ENCODE peak calls at places on chromosomes 13 and 19, in nine cellular contexts. M is SK-N-SH, X is astrocyte of the cerebellum, T is choroid plexus epithelial cell, F is AG04450, Q is fibroblast of mammary gland, J is ovary, R is neural progenitor cell, K is ascending aorta. I is an unnamed sample.

GRCh38 chr19:50327013-50327412 is 2.2 kb downstream of the KCNC3 start:
- DNase-seq in X (no peak), K (no peak), M (no peak), T (no peak), Q (no peak), J (no peak), R (no peak), F (no peak), I (no peak)

GRCh38 chr19:45404557-45405434 is at the start of gene PPP1R13L:
- DNase-seq in R (peak), T (peak), K (peak), M (peak), F (no peak), J (peak), X (peak), Q (peak), I (peak)

GRCh38 chr19:9935409-9936062 is 779 bp downstream of the OLFM2 start:
- DNase-seq in M (peak), J (no peak), X (no peak), K (no peak), T (no peak), Q (no peak), R (peak), F (no peak), I (no peak)

GRCh38 chr19:51158474-51159129 is 16.5 kb downstream of the SIGLEC7 start:
- DNase-seq in R (peak), K (peak), F (no peak), J (no peak), M (peak), Q (peak), T (peak), X (no peak), I (no peak)

GRCh38 chr19:39155114-39155700 is 29.6 kb downstream of the PAK4 start:
- DNase-seq in K (no peak), T (no peak), Q (no peak), R (no peak), M (no peak), X (no peak), F (no peak), J (no peak), I (no peak)

GRCh38 chr19:20162821-20163220 is 4.2 kb upstream of the ZNF486 start:
- DNase-seq in M (no peak), F (no peak), T (no peak), R (no peak), Q (no peak), J (no peak), K (no peak), X (no peak), I (no peak)

GRCh38 chr19:53612762-53613526 is 18.9 kb upstream of the DPRX start:
- DNase-seq in K (no peak), J (no peak), R (peak), X (no peak), Q (no peak), M (no peak), T (no peak), F (no peak), I (no peak)

GRCh38 chr19:54188224-54188871 is 1.0 kb downstream of the MBOAT7 start:
- DNase-seq in F (no peak), T (peak), M (no peak), Q (peak), R (peak), X (no peak), J (no peak), K (no peak), I (no peak)

GRCh38 chr19:531753-532571 is at the start of gene CDC34:
- DNase-seq in F (no peak), M (peak), Q (no peak), T (no peak), J (no peak), X (no peak), R (peak), K (no peak), I (no peak)

GRCh38 chr19:38250821-38251563 is 5.2 kb downstream of the PPP1R14A start:
- DNase-seq in J (peak), K (peak), F (no peak), T (no peak), Q (no peak), R (no peak), X (no peak), M (no peak), I (no peak)

GRCh38 chr13:24180743-24181384 is 20.3 kb downstream of the SPATA13 start:
- DNase-seq in Q (peak), K (no peak), J (no peak), T (peak), X (no peak), R (no peak), F (no peak), M (no peak), I (no peak)

GRCh38 chr19:7497292-7497691 is 8.5 kb upstream of the PEX11G start:
- DNase-seq in K (no peak), Q (no peak), R (peak), M (no peak), F (no peak), T (peak), J (no peak), X (no peak), I (no peak)

GRCh38 chr13:56615572-56615971 is 525.1 kb upstream of the PRR20A start:
- DNase-seq in J (no peak), Q (no peak), R (no peak), T (no peak), M (no peak), K (no peak), X (no peak), F (no peak), I (no peak)

GRCh38 chr19:38759590-38760003 is 13.7 kb downstream of the LGALS7 start:
- DNase-seq in K (no peak), M (no peak), X (no peak), Q (peak), R (no peak), F (no peak), J (no peak), T (no peak), I (peak)

GRCh38 chr13:29304148-29304547 is 291.3 kb downstream of the SLC7A1 start:
- DNase-seq in X (no peak), K (no peak), F (no peak), R (no peak), Q (no peak), T (no peak), J (no peak), M (no peak), I (no peak)

GRCh38 chr19:40719414-40719894 is 2.5 kb downstream of the ITPKC start:
- DNase-seq in R (no peak), M (no peak), X (no peak), Q (peak), J (no peak), T (no peak), F (no peak), K (no peak), I (no peak)

GRCh38 chr13:98307744-98308524 is 130.9 kb upstream of the RNF113B start:
- DNase-seq in X (no peak), Q (peak), R (no peak), K (no peak), M (no peak), J (peak), F (no peak), T (peak), I (no peak)

GRCh38 chr13:27182844-27183497 is 11.4 kb upstream of the USP12 start:
- DNase-seq in X (peak), Q (peak), R (no peak), F (no peak), J (no peak), K (peak), M (no peak), T (peak), I (peak)

GRCh38 chr19:8569066-8569761 is 8.0 kb downstream of the MYO1F start:
- DNase-seq in J (no peak), M (no peak), R (no peak), T (peak), Q (peak), X (peak), K (peak), F (peak), I (peak)

GRCh38 chr19:55549500-55550320 is 4.4 kb upstream of the SBK3 start:
- DNase-seq in M (no peak), Q (peak), J (no peak), T (peak), F (peak), X (peak), K (peak), R (peak), I (peak)
- H3K4me3 ChIP-seq in M (no peak), Q (no peak), J (no peak), T (peak), F (peak), X (peak), K (peak), R (peak), I (peak)

DNA sequence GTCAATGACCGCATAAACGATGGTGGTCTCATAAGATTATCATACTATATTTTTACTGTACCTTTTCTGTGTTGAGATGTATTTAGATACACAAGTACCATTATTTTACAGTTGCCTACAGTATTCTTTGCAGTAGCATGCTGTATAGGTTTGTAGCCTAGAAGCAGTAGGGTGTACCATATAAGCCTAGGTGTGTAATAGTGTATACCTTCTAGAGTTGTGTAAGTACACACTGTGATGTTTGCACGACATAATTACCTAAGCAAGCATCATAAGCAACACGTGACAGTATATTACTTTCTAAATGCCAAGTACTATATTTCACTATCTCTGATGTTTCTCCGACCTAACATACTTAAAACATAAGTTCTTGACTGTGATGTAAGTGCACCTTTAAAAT is 2.7 kb downstream of the LPAR6 start:
- DNase-seq in J (no peak), R (no peak), Q (no peak), K (no peak), M (no peak), T (no peak), X (no peak), F (no peak), I (no peak)
- H3K4me3 ChIP-seq in J (peak), R (no peak), Q (peak), K (peak), M (no peak), T (peak), X (peak), F (peak), I (peak)

GRCh38 chr13:93758575-93758974 is 532.0 kb downstream of the GPC6 start:
- DNase-seq in R (no peak), J (no peak), K (no peak), M (no peak), F (no peak), T (peak), Q (peak), X (no peak), I (peak)
- H3K4me3 ChIP-seq in R (no peak), J (no peak), K (no peak), M (no peak), F (no peak), T (no peak), Q (no peak), X (no peak), I (no peak)

GRCh38 chr19:13887039-13887438 is 10.1 kb downstream of the NANOS3 start:
- DNase-seq in J (no peak), Q (no peak), K (no peak), T (no peak), X (no peak), M (no peak), R (no peak), F (no peak), I (no peak)
- H3K4me3 ChIP-seq in J (no peak), Q (no peak), K (no peak), T (no peak), X (no peak), M (no peak), R (no peak), F (no peak), I (no peak)

DNA sequence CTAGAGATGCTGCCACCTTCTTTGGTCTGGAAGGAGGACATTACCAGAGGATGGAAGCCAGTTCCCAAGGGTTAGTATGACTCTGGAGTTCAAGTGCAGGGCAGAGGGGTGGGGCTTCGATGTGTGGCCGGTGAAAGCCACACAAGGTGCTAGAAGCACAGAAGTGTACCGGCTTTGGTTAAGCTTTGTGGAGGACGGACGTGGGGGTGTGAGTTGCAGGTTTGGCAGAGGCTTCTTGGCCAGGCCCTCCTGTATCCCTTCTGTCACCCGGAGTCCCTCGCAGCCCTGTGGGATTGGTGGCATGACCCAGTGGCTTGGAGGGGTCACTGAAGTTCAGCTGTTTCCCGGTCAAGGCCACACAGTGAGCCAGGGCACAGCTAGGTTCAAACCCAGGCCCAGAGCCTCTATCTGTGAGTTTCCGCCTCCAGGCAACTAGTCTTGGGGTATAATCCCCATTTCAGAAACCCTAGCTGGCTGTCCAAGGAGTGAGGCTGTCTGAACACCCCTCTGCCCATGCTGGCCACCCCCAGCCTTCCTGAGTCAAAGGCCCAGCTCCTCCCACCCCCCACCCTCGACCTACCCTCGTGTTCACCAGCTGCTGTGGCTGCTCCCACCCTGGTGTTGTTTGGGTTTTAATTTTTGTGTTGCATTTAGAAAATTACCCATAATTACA is 4.6 kb upstream of the SSBP4 start:
- DNase-seq in T (peak), K (no peak), J (peak), M (no peak), X (no peak), R (peak), Q (no peak), F (no peak), I (no peak)
- H3K4me3 ChIP-seq in T (peak), K (peak), J (peak), M (no peak), X (peak), R (no peak), Q (peak), F (peak), I (no peak)

GRCh38 chr13:112994084-112994780 is 25.2 kb downstream of the MCF2L start:
- DNase-seq in T (no peak), R (no peak), X (no peak), M (no peak), J (no peak), K (no peak), Q (no peak), F (no peak), I (no peak)
- H3K4me3 ChIP-seq in T (no peak), R (no peak), X (no peak), M (no peak), J (no peak), K (no peak), Q (no peak), F (no peak), I (no peak)

GRCh38 chr19:18612051-18612771 is 459 bp upstream of the TMEM59L start:
- DNase-seq in T (no peak), K (no peak), X (no peak), J (no peak), R (peak), M (no peak), Q (no peak), F (no peak), I (no peak)

GRCh38 chr19:18610245-18610555 is 2.5 kb upstream of the TMEM59L start:
- DNase-seq in J (no peak), M (peak), X (no peak), Q (no peak), F (no peak), K (no peak), T (no peak), R (peak), I (no peak)

GRCh38 chr19:18612772-18613588 is at the start of gene TMEM59L:
- DNase-seq in F (no peak), Q (no peak), M (peak), J (no peak), K (no peak), X (no peak), T (no peak), R (peak), I (no peak)

GRCh38 chr19:18610556-18611326 is 1.9 kb upstream of the TMEM59L start:
- DNase-seq in X (no peak), K (no peak), Q (no peak), M (peak), R (peak), F (no peak), J (no peak), T (no peak), I (no peak)

GRCh38 chr19:18611327-18612050 is 1.2 kb upstream of the TMEM59L start:
- DNase-seq in Q (no peak), X (no peak), J (no peak), R (peak), K (no peak), M (peak), F (no peak), T (no peak), I (no peak)
- H3K4me3 ChIP-seq in Q (no peak), X (no peak), J (no peak), R (peak), K (peak), M (peak), F (no peak), T (no peak), I (no peak)

DNA sequence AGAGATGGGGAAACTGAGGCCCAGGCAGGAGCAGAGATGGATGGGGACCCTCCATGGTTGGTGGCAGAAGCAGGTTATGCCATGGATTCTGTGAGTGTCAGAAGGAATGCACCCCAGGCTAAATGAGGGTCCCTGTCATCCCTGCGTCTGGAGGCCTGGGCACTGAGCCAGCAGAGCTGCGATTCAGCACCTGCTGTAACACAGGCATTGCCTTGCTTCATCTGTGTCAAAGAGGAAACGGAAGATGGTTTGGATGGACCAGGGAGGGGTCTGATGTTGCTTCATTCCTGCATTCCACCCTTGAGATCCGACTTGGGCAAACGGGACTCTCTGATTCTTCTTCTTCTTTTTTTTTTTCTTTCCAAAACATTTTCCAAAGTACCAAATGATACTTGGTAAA is 1.2 kb downstream of the C5AR1 start:
- DNase-seq in M (peak), R (no peak), K (no peak), F (no peak), X (no peak), J (no peak), T (peak), Q (peak), I (no peak)
- H3K4me3 ChIP-seq in M (no peak), R (no peak), K (peak), F (no peak), X (no peak), J (no peak), T (no peak), Q (no peak), I (no peak)

GRCh38 chr19:2888739-2889224 is 11.9 kb upstream of the ZNF57 start:
- DNase-seq in X (no peak), J (peak), K (no peak), Q (no peak), R (no peak), T (no peak), F (no peak), M (no peak), I (no peak)
- H3K4me3 ChIP-seq in X (no peak), J (no peak), K (peak), Q (peak), R (no peak), T (peak), F (no peak), M (no peak), I (no peak)

DNA sequence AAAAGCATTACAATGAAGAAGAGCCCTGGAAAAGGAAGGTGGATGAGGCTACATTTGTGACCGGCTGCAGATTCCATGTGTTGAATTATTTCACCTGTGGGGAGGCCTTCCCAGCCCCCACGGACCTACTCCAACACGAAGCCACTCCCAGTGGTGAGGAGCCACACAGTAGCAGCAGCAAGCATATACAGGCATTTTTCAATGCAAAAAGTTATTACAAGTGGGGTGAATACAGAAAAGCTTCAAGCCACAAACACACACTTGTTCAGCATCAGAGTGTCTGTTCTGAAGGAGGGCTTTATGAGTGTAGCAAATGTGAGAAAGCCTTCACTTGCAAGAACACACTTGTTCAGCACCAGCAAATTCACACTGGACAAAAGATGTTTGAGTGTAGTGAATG is 5.0 kb downstream of the ZNF551 start:
- DNase-seq in R (no peak), J (no peak), T (no peak), F (no peak), X (no peak), K (no peak), Q (no peak), M (no peak), I (no peak)
- H3K4me3 ChIP-seq in R (no peak), J (no peak), T (no peak), F (no peak), X (no peak), K (no peak), Q (no peak), M (peak), I (no peak)

I was measured in epithelial cell of proximal tubule.